ENCODE peak calls at places on chromosomes 12 and 14, in six cellular contexts. S, G, Q, K, V and P are unnamed samples.

GRCh38 chr12:42871831-42872230 is 282.3 kb upstream of the PRICKLE1 start:
- DNase-seq in S (no peak), G (no peak), Q (no peak), K (no peak), V (no peak), P (no peak)

GRCh38 chr12:116863275-116863767 is 17.9 kb downstream of the HRK start:
- DNase-seq in S (peak; percentile 54), G (peak; percentile 47), Q (peak; percentile 52), K (no peak), V (peak; percentile 48), P (no peak)

GRCh38 chr12:1093166-1093751 is 102.2 kb downstream of the ERC1 start:
- DNase-seq in S (peak; percentile 53), G (no peak), Q (peak; percentile 71), K (no peak), V (peak; percentile 16), P (peak; percentile 74)

GRCh38 chr14:49189381-49189780 is 396.8 kb downstream of the RPS29 start:
- DNase-seq in S (no peak), G (no peak), Q (no peak), K (no peak), V (no peak), P (no peak)

GRCh38 chr12:3527181-3527580 is 36.2 kb downstream of the PRMT8 start:
- DNase-seq in S (peak; percentile 47), G (no peak), Q (no peak), K (no peak), V (no peak), P (no peak)

GRCh38 chr14:77931441-77931840 is 131.5 kb downstream of the ADCK1 start:
- DNase-seq in S (no peak), G (no peak), Q (no peak), K (no peak), V (no peak), P (no peak)

GRCh38 chr14:22587247-22587646 is 1.8 kb downstream of the DAD1 start:
- DNase-seq in S (no peak), G (no peak), Q (no peak), K (no peak), V (no peak), P (no peak)

GRCh38 chr14:95197498-95198010 is 40.2 kb upstream of the DICER1 start:
- DNase-seq in S (no peak), G (no peak), Q (no peak), K (no peak), V (no peak), P (no peak)

GRCh38 chr12:47141459-47141858 is 61.7 kb upstream of the AMIGO2 start:
- DNase-seq in S (no peak), G (no peak), Q (no peak), K (no peak), V (no peak), P (no peak)

GRCh38 chr12:55929306-55929791 is 1.6 kb upstream of the DGKA start:
- DNase-seq in S (no peak), G (no peak), Q (no peak), K (peak; percentile 70), V (no peak), P (no peak)

GRCh38 chr14:96888593-96888992 is 91.4 kb downstream of the VRK1 start:
- DNase-seq in S (no peak), G (no peak), Q (no peak), K (no peak), V (peak; percentile 12), P (no peak)

GRCh38 chr14:56175773-56176172 is 57.6 kb downstream of the PELI2 start:
- DNase-seq in S (no peak), G (no peak), Q (no peak), K (no peak), V (no peak), P (no peak)

GRCh38 chr12:49537709-49538601 is 875 bp upstream of the KCNH3 start:
- DNase-seq in S (no peak), G (no peak), Q (no peak), K (no peak), V (no peak), P (no peak)

GRCh38 chr12:3832738-3833137 is 40.5 kb downstream of the PARP11 start:
- DNase-seq in S (no peak), G (no peak), Q (peak; percentile 61), K (no peak), V (no peak), P (no peak)

GRCh38 chr12:105554223-105554678 is 223.8 kb downstream of the C12orf75 start:
- DNase-seq in S (no peak), G (no peak), Q (no peak), K (no peak), V (no peak), P (no peak)

GRCh38 chr12:60035835-60036234 is 440.0 kb downstream of the SLC16A7 start:
- DNase-seq in S (no peak), G (no peak), Q (no peak), K (no peak), V (no peak), P (no peak)

GRCh38 chr12:65368071-65368470 is 89.6 kb downstream of the MSRB3 start:
- DNase-seq in S (no peak), G (no peak), Q (no peak), K (no peak), V (no peak), P (no peak)

GRCh38 chr14:81331229-81332026 is 68.7 kb downstream of the STON2 start:
- DNase-seq in S (no peak), G (no peak), Q (no peak), K (no peak), V (no peak), P (no peak)

GRCh38 chr14:22474730-22475351 is 114.2 kb downstream of the DAD1 start:
- DNase-seq in S (no peak), G (no peak), Q (no peak), K (no peak), V (no peak), P (no peak)

DNA sequence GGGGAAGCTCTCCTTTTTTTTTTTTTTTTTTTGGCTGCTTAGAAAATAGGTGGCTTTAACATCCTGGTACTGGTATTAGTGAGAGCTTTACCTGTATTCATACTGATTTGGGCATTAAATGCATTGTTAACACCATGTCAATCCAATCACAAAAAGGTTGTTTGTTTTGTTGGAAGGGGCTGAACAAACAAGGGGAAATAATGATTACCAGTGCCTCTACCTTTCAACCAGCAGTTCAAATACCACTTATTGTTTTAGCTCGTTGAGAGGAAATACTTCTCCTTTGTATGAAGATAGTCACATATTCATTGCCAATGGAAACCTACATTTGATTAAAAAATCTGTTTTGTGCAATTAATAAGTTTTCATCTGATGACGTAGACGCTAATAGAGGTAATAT is 72.9 kb downstream of the MIPOL1 start:
- DNase-seq in S (no peak), G (no peak), Q (peak; percentile 42), K (no peak), V (no peak), P (no peak)
- TF ChIP-seq ZNF274 in S (no peak), G (no peak), Q (no peak), K (no peak), V (no peak), P (no peak)

GRCh38 chr12:89752331-89752730 is 43.7 kb upstream of the ATP2B1 start:
- DNase-seq in S (no peak), G (no peak), Q (no peak), K (no peak), V (no peak), P (no peak)

GRCh38 chr12:89756100-89756637 is 47.5 kb upstream of the ATP2B1 start:
- DNase-seq in S (no peak), G (no peak), Q (no peak), K (no peak), V (no peak), P (no peak)

GRCh38 chr12:89748791-89749190 is 40.2 kb upstream of the ATP2B1 start:
- DNase-seq in S (no peak), G (no peak), Q (no peak), K (no peak), V (no peak), P (no peak)

GRCh38 chr12:89745286-89745685 is 36.6 kb upstream of the ATP2B1 start:
- DNase-seq in S (no peak), G (no peak), Q (no peak), K (no peak), V (no peak), P (no peak)

DNA sequence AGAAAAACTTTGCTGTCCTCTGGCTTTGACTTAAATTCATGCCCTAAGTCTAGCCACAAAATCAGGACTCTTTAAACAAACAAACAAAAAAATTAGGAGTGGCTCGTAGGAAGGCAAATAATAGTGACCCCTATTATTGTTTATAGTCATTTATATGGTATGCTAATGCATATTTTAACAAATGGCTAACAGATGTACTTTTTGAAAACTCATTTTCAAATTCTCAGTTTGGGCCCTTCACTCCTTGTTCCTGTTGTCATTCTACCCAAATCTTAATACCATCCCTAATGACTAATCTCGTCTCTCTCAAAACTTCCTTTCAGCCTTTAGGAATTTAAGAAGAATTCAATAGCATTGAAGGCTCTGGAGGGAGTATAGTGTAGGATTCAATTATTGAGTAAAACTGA is 42.2 kb upstream of the ATP2B1 start:
- DNase-seq in S (no peak), G (no peak), Q (no peak), K (no peak), V (no peak), P (no peak)
- TF ChIP-seq YY1 in S (no peak), G (no peak), Q (no peak), K (no peak), V (no peak), P (no peak)

DNA sequence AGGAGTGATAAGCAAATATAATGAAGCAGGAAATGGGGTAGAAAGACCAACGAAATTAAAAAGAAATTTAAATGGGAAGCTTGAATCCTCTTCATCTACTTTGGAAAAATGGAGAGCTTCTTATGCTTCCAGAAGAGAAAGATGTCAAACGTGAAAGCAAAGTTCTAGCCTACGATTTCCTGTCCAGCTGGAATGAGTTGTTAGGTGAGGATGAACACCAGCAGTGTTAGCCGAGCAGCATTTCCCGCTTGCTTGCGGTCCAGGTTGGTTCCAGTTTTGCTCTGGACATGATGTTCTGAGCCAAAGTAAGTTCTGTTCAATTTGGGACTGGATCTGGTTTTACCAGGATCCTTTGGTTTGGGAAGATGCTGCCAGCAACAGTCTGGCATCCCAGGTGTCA is 78.9 kb downstream of the DACT1 start:
- DNase-seq in S (no peak), G (no peak), Q (no peak), K (no peak), V (no peak), P (no peak)
- TF ChIP-seq ZNF274 in S (no peak), G (no peak), Q (no peak), K (no peak), V (no peak), P (no peak)

GRCh38 chr14:42523656-42524055 is 917.0 kb downstream of the LRFN5 start:
- DNase-seq in S (no peak), G (no peak), Q (no peak), K (peak; percentile 36), V (no peak), P (no peak)
- TF ChIP-seq YY1 in S (no peak), G (no peak), Q (no peak), K (no peak), V (no peak), P (no peak)

GRCh38 chr14:98137626-98138025 is 1134.4 kb downstream of the BCL11B start:
- DNase-seq in S (no peak), G (no peak), Q (no peak), K (no peak), V (no peak), P (no peak)
- TF ChIP-seq ZNF274 in S (no peak), G (no peak), Q (no peak), K (no peak), V (no peak), P (no peak)

GRCh38 chr12:87816186-87816585 is 213.0 kb downstream of the C12orf50 start:
- DNase-seq in S (no peak), G (no peak), Q (no peak), K (no peak), V (no peak), P (no peak)
- TF ChIP-seq YY1 in S (no peak), G (no peak), Q (no peak), K (no peak), V (no peak), P (no peak)